ENCODE peak calls at places on chromosomes 11 and 22, in ten cellular contexts. M, O, Q, K, T, F, W, P, Z and B are unnamed samples.

GRCh38 chr11:91188484-91188883 is 965.6 kb upstream of the CHORDC1 start:
- DNase-seq in M (no peak), O (no peak), Q (no peak), K (no peak), T (no peak), F (no peak), W (no peak), P (no peak), Z (no peak), B (no peak)

GRCh38 chr22:38072322-38073149 is 11.4 kb downstream of the SLC16A8 start:
- DNase-seq in M (no peak), O (peak), Q (no peak), K (no peak), T (no peak), F (no peak), W (no peak), P (no peak), Z (no peak), B (no peak)

GRCh38 chr22:39316440-39317083 is 2.9 kb downstream of the RPL3 start:
- DNase-seq in M (peak), O (peak), Q (peak), K (no peak), T (peak), F (peak), W (peak), P (peak), Z (peak), B (peak)

GRCh38 chr11:134341805-134342571 is 10.2 kb downstream of the GLB1L2 start:
- DNase-seq in M (no peak), O (no peak), Q (no peak), K (no peak), T (no peak), F (peak), W (no peak), P (no peak), Z (no peak), B (no peak)

GRCh38 chr11:134252539-134253188 is 488 bp downstream of the THYN1 start:
- DNase-seq in M (no peak), O (no peak), Q (no peak), K (no peak), T (peak), F (no peak), W (no peak), P (no peak), Z (peak), B (peak)

GRCh38 chr11:73530109-73530508 is 67.8 kb downstream of the FAM168A start:
- DNase-seq in M (no peak), O (no peak), Q (no peak), K (no peak), T (no peak), F (no peak), W (no peak), P (no peak), Z (peak), B (peak)

GRCh38 chr11:78203184-78203583 is 14.5 kb downstream of the USP35 start:
- DNase-seq in M (no peak), O (no peak), Q (no peak), K (no peak), T (no peak), F (no peak), W (no peak), P (no peak), Z (no peak), B (no peak)

GRCh38 chr22:31575190-31575589 is 78.9 kb downstream of the SFI1 start:
- DNase-seq in M (no peak), O (no peak), Q (no peak), K (no peak), T (no peak), F (peak), W (no peak), P (no peak), Z (no peak), B (peak)

GRCh38 chr11:121711900-121712424 is 259.2 kb upstream of the SORL1-AS1 start:
- DNase-seq in M (no peak), O (no peak), Q (no peak), K (no peak), T (no peak), F (no peak), W (no peak), P (no peak), Z (no peak), B (no peak)

GRCh38 chr22:17172172-17172833 is 13.2 kb upstream of the HDHD5 start:
- DNase-seq in M (peak), O (peak), Q (peak), K (no peak), T (no peak), F (no peak), W (peak), P (no peak), Z (no peak), B (peak)

GRCh38 chr11:121961228-121961860 is 154.7 kb downstream of the BLID start:
- DNase-seq in M (no peak), O (no peak), Q (no peak), K (no peak), T (no peak), F (no peak), W (no peak), P (no peak), Z (no peak), B (peak)

GRCh38 chr11:70737816-70738630 is 339.7 kb downstream of the CTTN start:
- DNase-seq in M (no peak), O (no peak), Q (no peak), K (no peak), T (no peak), F (no peak), W (no peak), P (no peak), Z (no peak), B (no peak)

GRCh38 chr11:130815921-130816320 is 100.4 kb downstream of the SNX19 start:
- DNase-seq in M (no peak), O (no peak), Q (no peak), K (no peak), T (no peak), F (no peak), W (no peak), P (no peak), Z (no peak), B (no peak)

GRCh38 chr11:118117790-118118601 is 31.2 kb upstream of the SMIM35 start:
- DNase-seq in M (no peak), O (peak), Q (no peak), K (no peak), T (no peak), F (no peak), W (no peak), P (no peak), Z (no peak), B (no peak)

GRCh38 chr11:69915501-69916250 is 96.5 kb upstream of the FGF3 start:
- DNase-seq in M (peak), O (peak), Q (peak), K (peak), T (peak), F (peak), W (peak), P (peak), Z (peak), B (peak)

DNA sequence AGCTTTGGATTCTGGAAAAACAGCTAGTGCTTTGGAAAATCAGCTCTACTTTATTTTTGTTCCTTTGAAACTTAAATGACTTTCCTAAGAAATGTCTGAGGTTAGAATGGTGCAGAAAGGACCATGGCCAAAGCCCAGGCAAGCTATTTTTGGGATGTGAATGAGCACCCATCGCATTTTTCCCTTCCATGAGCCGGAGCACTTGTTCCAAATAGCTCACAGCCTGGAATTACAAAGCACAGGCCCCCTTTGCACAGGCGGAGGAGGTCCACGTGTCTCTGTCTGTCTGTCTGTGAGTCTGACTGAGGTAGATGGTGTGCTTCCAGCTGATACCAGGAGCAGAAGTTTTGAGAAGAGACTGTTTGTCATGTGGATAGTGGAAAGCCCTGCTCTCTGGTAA is 50.7 kb downstream of the MICAL2 start:
- DNase-seq in M (no peak), O (no peak), Q (no peak), K (peak), T (no peak), F (peak), W (no peak), P (no peak), Z (no peak), B (peak)
- H3K4me3 ChIP-seq in M (no peak), O (no peak), Q (no peak), K (peak), T (no peak), F (no peak), W (peak), P (no peak), Z (no peak), B (no peak)

DNA sequence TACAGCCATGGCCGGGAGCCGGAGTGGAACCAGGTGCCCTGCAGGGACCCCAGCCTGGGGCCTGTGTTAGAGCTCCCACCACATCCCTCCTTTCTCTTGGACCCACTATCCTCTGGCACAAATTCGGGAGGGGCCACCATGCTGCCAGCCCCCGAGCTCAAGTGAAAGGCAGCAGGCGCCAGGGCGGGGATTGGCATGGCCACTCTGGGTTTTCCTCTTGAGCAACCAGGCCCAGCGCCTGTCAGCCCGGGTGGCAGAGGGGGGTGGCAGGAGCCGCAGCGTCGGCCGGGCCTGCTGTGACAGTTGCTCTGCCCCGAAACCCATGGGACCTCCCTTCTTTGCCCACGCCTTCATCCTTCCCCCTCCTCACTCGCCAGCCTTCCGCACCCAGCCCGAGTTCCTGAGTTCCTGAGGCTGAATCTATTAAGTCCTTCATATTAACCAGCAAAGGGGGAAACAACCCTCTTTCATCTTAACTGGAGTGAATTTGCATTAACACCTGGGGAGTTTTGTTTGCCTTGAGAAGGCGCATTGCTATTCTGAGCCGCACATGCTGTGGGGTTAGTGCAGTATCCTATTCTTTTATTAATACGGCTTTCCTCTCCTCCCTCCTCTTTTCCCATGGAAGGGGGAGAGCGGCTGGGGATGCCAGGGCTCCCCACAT is 16.7 kb upstream of the CABP7 start:
- DNase-seq in M (no peak), O (peak), Q (no peak), K (no peak), T (no peak), F (no peak), W (peak), P (no peak), Z (no peak), B (no peak)
- H3K4me3 ChIP-seq in M (no peak), O (no peak), Q (no peak), K (no peak), T (no peak), F (no peak), W (no peak), P (no peak), Z (no peak), B (no peak)

GRCh38 chr11:66858939-66859685 is 2.2 kb downstream of the LRFN4 start:
- DNase-seq in M (no peak), O (no peak), Q (no peak), K (no peak), T (no peak), F (no peak), W (no peak), P (no peak), Z (no peak), B (no peak)

GRCh38 chr11:66857234-66857926 is 516 bp downstream of the LRFN4 start:
- DNase-seq in M (no peak), O (no peak), Q (no peak), K (no peak), T (no peak), F (no peak), W (no peak), P (no peak), Z (no peak), B (no peak)

GRCh38 chr11:66858186-66858938 is 1.5 kb downstream of the LRFN4 start:
- DNase-seq in M (no peak), O (peak), Q (no peak), K (no peak), T (no peak), F (no peak), W (no peak), P (no peak), Z (no peak), B (no peak)

GRCh38 chr11:66856496-66857233 is at the start of gene LRFN4:
- DNase-seq in M (no peak), O (no peak), Q (no peak), K (no peak), T (peak), F (no peak), W (peak), P (no peak), Z (peak), B (peak)

DNA sequence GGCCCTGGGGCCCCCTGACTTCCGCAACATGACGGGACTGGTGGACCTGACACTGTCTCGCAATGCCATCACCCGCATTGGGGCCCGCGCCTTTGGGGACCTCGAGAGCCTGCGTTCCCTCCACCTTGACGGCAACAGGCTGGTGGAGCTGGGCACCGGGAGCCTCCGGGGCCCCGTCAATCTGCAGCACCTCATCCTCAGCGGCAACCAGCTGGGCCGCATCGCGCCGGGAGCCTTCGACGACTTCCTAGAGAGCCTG is 992 bp downstream of the LRFN4 start:
- DNase-seq in M (no peak), O (no peak), Q (no peak), K (no peak), T (no peak), F (no peak), W (no peak), P (no peak), Z (no peak), B (no peak)
- H3K4me3 ChIP-seq in M (no peak), O (no peak), Q (no peak), K (no peak), T (peak), F (no peak), W (peak), P (peak), Z (peak), B (no peak)

DNA sequence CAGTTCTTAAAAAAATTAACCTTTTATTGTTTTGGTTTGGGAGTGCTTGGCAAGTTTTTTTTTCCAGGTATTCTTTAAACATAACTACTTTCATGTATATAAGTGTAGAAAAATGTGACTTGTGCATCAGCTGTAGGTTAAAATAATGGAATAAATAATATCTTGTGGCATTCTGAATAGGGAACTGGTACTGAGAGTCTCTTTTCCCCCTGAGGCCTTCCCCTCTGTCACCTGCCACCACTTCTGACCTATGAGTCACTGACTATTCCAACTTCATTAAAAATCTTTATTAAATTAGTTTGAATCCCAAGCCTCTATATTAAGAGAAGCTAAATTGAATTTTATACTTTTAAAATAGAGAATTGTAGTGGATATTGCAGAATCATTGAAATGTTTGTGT is 805.7 kb downstream of the METTL15 start:
- DNase-seq in M (no peak), O (no peak), Q (no peak), K (no peak), T (no peak), F (no peak), W (no peak), P (no peak), Z (no peak), B (no peak)
- H3K4me3 ChIP-seq in M (no peak), O (no peak), Q (no peak), K (no peak), T (no peak), F (no peak), W (no peak), P (no peak), Z (no peak), B (no peak)

DNA sequence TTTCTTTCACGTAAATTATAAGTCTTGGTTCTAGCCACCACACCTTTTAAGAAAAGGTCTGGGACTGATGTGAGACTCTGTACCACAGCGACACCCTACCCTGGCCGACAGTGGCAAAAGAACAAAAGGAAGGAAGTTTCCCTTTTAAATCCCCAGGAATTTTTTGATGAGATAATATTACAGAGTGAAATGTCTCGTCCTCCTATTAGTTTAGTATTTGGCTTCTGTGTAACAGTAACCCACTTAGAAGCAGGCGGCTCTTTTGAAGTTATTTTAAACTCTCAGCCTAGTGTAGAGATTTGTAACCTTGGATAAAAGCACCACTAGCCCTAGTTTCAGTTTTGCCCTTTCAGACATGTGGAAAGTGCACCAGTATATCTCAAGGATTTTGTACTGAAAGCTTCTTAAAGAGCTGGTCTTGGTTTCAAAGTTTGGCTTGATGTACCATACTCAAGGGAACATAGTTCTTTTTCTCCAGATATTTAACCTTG is 84.1 kb downstream of the C22orf31 start:
- DNase-seq in M (no peak), O (no peak), Q (no peak), K (no peak), T (no peak), F (no peak), W (no peak), P (no peak), Z (no peak), B (peak)
- H3K4me3 ChIP-seq in M (peak), O (peak), Q (peak), K (peak), T (no peak), F (no peak), W (peak), P (no peak), Z (no peak), B (no peak)

GRCh38 chr11:19714387-19715363 is 2.0 kb downstream of the NAV2 start:
- DNase-seq in M (peak), O (peak), Q (peak), K (peak), T (peak), F (peak), W (peak), P (no peak), Z (no peak), B (no peak)
- H3K4me3 ChIP-seq in M (peak), O (peak), Q (peak), K (peak), T (peak), F (peak), W (peak), P (peak), Z (peak), B (peak)

GRCh38 chr11:2890466-2891241 is 5.1 kb upstream of the CDKN1C start:
- DNase-seq in M (peak), O (peak), Q (peak), K (no peak), T (peak), F (no peak), W (peak), P (no peak), Z (peak), B (peak)

GRCh38 chr11:2891901-2892214 is 6.3 kb upstream of the CDKN1C start:
- DNase-seq in M (peak), O (no peak), Q (peak), K (no peak), T (no peak), F (no peak), W (peak), P (no peak), Z (peak), B (peak)

GRCh38 chr11:2892215-2893020 is 6.8 kb upstream of the CDKN1C start:
- DNase-seq in M (peak), O (no peak), Q (peak), K (no peak), T (peak), F (no peak), W (peak), P (no peak), Z (peak), B (peak)

GRCh38 chr11:2889399-2890273 is 4.1 kb upstream of the CDKN1C start:
- DNase-seq in M (no peak), O (peak), Q (no peak), K (no peak), T (no peak), F (no peak), W (no peak), P (no peak), Z (no peak), B (no peak)

DNA sequence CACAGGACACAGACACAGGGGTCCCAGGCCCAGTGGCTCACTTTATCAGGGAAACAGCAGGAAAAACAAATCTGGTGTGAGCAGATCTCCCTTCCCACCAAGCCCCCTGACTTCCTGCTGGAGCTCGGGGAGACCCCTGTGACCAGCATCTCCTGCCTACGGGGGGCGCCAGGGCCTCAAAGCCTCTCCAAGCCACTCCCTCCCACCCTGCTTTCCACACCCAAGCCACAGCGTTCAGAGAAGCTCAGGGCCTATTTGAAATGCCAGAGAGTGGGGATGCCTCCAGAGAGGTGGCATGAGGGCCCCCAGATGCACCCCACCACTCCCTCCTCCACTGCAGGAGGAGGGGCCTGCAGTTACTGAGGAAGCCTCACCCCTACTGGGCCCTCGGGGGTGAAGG is 5.7 kb upstream of the CDKN1C start:
- DNase-seq in M (no peak), O (peak), Q (no peak), K (no peak), T (no peak), F (no peak), W (no peak), P (no peak), Z (no peak), B (no peak)
- H3K4me3 ChIP-seq in M (no peak), O (no peak), Q (peak), K (no peak), T (no peak), F (no peak), W (no peak), P (no peak), Z (no peak), B (no peak)

GRCh38 chr11:108592591-108593213 is 866 bp downstream of the EXPH5 start:
- DNase-seq in M (peak), O (no peak), Q (peak), K (no peak), T (peak), F (peak), W (peak), P (no peak), Z (peak), B (peak)

GRCh38 chr11:108593214-108593909 is at the start of gene EXPH5:
- DNase-seq in M (peak), O (peak), Q (peak), K (peak), T (peak), F (peak), W (peak), P (peak), Z (peak), B (peak)

GRCh38 chr11:108596701-108597100 is 3.1 kb upstream of the EXPH5 start:
- DNase-seq in M (no peak), O (no peak), Q (no peak), K (no peak), T (no peak), F (no peak), W (no peak), P (no peak), Z (no peak), B (no peak)

GRCh38 chr11:108591893-108592292 is 1.7 kb downstream of the EXPH5 start:
- DNase-seq in M (no peak), O (no peak), Q (no peak), K (no peak), T (no peak), F (no peak), W (no peak), P (no peak), Z (peak), B (no peak)

DNA sequence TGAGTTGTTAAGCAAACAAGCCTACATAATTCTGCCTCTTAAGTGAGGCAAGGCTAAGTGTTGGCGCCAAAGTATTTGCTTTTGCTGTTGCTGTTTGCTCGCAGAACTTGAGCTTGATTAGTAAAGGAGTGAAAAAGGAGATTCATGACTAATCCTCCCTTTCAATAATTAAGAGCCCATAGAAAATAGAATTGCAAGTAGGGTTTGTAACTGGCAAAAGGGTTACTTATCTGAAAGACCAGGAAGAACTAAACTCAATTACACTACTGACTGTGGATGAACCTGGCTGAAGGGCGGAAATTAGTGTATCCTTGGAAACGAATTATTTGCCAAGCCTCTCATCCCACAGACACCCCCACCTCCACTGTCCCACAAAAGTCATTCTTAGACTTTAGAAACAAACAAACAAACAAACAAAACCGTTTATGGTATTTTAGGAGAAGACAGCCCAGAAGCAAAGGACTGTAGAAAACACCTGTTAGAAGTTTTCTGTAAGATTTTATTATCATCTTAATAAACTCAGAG is 404 bp upstream of the EXPH5 start:
- DNase-seq in M (no peak), O (no peak), Q (no peak), K (no peak), T (no peak), F (no peak), W (no peak), P (no peak), Z (no peak), B (no peak)
- H3K4me3 ChIP-seq in M (no peak), O (peak), Q (peak), K (peak), T (peak), F (no peak), W (peak), P (no peak), Z (no peak), B (peak)